ENCODE peak calls at places on chromosome 16, in seven cellular contexts. N is fibroblast of the conjunctiva; F is CD14-positive monocyte; L is activated T-helper 1 cell treated with anti-CD3 and anti-CD28 coated beads, Interleukin-2, amount 50 U/mL, for 16 hours; G is NCI-H1436; X is activated T-helper 9 cell treated with anti-CD3 and anti-CD28 coated beads, Interleukin-2, amount 50 U/mL, for 16 hours; D is stomach. A is an unnamed sample.

GRCh38 chr16:57574646-57575467 is 32.4 kb downstream of the ADGRG5 start:
- DNase-seq in N (no peak), F (no peak), L (no peak), G (no peak), X (no peak), D (no peak), A (no peak)

GRCh38 chr16:57406881-57407280 is 2.3 kb downstream of the CCL17 start:
- DNase-seq in N (no peak), F (no peak), L (no peak), G (no peak), X (no peak), D (no peak), A (no peak)

GRCh38 chr16:66902648-66903543 is 15.8 kb downstream of the CDH16 start:
- DNase-seq in N (no peak), F (no peak), L (no peak), G (no peak), X (no peak), D (no peak), A (no peak)

GRCh38 chr16:24871891-24872290 is 26.1 kb downstream of the SLC5A11 start:
- DNase-seq in N (no peak), F (no peak), L (no peak), G (no peak), X (no peak), D (no peak), A (no peak)

GRCh38 chr16:57357330-57358151 is 1.0 kb upstream of the CCL22 start:
- DNase-seq in N (no peak), F (no peak), L (no peak), G (no peak), X (no peak), D (peak), A (no peak)

GRCh38 chr16:19515765-19516164 is 6.1 kb downstream of the GDE1 start:
- DNase-seq in N (no peak), F (no peak), L (no peak), G (no peak), X (no peak), D (no peak), A (no peak)

GRCh38 chr16:4613636-4614570 is 785 bp downstream of the UBALD1 start:
- DNase-seq in N (no peak), F (no peak), L (no peak), G (no peak), X (no peak), D (no peak), A (no peak)

GRCh38 chr16:16029431-16030011 is 80.1 kb downstream of the ABCC1 start:
- DNase-seq in N (no peak), F (no peak), L (no peak), G (no peak), X (no peak), D (no peak), A (no peak)

GRCh38 chr16:49048557-49048956 is 233.1 kb downstream of the CBLN1 start:
- DNase-seq in N (no peak), F (no peak), L (no peak), G (no peak), X (no peak), D (no peak), A (no peak)

A was measured in cerebellum.